ENCODE peak calls at places on chromosomes 6 and 20, in six cellular contexts. K is C1 segment of cervical spinal cord, D is mammary epithelial cell, J is SK-MEL-5, Y is testis, T is colonic mucosa. H is an unnamed sample.

GRCh38 chr20:363319-364078 is 16.6 kb downstream of the NRSN2 start:
- DNase-seq in K (no peak), D (peak), J (no peak), Y (no peak), T (no peak), H (peak)

GRCh38 chr6:137775720-137776119 is 91.3 kb upstream of the TNFAIP3 start:
- DNase-seq in K (no peak), D (no peak), J (no peak), Y (no peak), T (no peak), H (no peak)

GRCh38 chr20:10555865-10556308 is 117.9 kb downstream of the JAG1 start:
- DNase-seq in K (no peak), D (peak), J (no peak), Y (no peak), T (no peak), H (peak)

GRCh38 chr6:163667372-163668060 is 253.0 kb downstream of the QKI start:
- DNase-seq in K (peak), D (no peak), J (peak), Y (peak), T (peak), H (no peak)

GRCh38 chr6:40482532-40482931 is 104.6 kb downstream of the LRFN2 start:
- DNase-seq in K (peak), D (no peak), J (no peak), Y (peak), T (no peak), H (no peak)

GRCh38 chr6:85726206-85726605 is 83.5 kb upstream of the SYNCRIP start:
- DNase-seq in K (no peak), D (no peak), J (no peak), Y (no peak), T (no peak), H (no peak)

GRCh38 chr20:50655325-50655880 is 35.9 kb downstream of the RIPOR3 start:
- DNase-seq in K (peak), D (no peak), J (no peak), Y (peak), T (peak), H (peak)

GRCh38 chr6:30075987-30076311 is 380 bp upstream of the RNF39 start:
- DNase-seq in K (no peak), D (peak), J (no peak), Y (no peak), T (no peak), H (no peak)

GRCh38 chr6:4370066-4370465 is 234.7 kb upstream of the ECI2 start:
- DNase-seq in K (no peak), D (peak), J (no peak), Y (no peak), T (no peak), H (peak)

GRCh38 chr6:40852667-40853383 is 186.2 kb downstream of the UNC5CL start:
- DNase-seq in K (no peak), D (no peak), J (peak), Y (no peak), T (no peak), H (peak)

GRCh38 chr20:44979090-44979621 is 12.8 kb downstream of the STK4 start:
- DNase-seq in K (no peak), D (no peak), J (peak), Y (no peak), T (peak), H (peak)

GRCh38 chr6:21079468-21080048 is 514.0 kb upstream of the SOX4 start:
- DNase-seq in K (no peak), D (no peak), J (no peak), Y (no peak), T (no peak), H (peak)

GRCh38 chr6:128725271-128726233 is 157.4 kb upstream of the LAMA2 start:
- DNase-seq in K (no peak), D (no peak), J (peak), Y (peak), T (no peak), H (peak)

GRCh38 chr20:1856419-1856818 is 38.8 kb upstream of the SIRPA start:
- DNase-seq in K (no peak), D (no peak), J (no peak), Y (no peak), T (no peak), H (no peak)

GRCh38 chr6:85449388-85449817 is 480 bp upstream of the NT5E start:
- DNase-seq in K (no peak), D (peak), J (peak), Y (peak), T (peak), H (peak)

GRCh38 chr6:159754959-159755914 is 6.6 kb upstream of the ACAT2 start:
- DNase-seq in K (no peak), D (no peak), J (no peak), Y (no peak), T (no peak), H (no peak)

GRCh38 chr20:51767867-51768758 is at the start of gene ATP9A:
- DNase-seq in K (peak), D (peak), J (no peak), Y (peak), T (peak), H (peak)

GRCh38 chr20:57930328-57930727 is 220.5 kb upstream of the PMEPA1 start:
- DNase-seq in K (peak), D (no peak), J (no peak), Y (no peak), T (no peak), H (no peak)

GRCh38 chr20:48205786-48206185 is 420.5 kb upstream of the SULF2 start:
- DNase-seq in K (no peak), D (no peak), J (no peak), Y (no peak), T (no peak), H (no peak)

GRCh38 chr20:39823239-39823638 is 861.1 kb downstream of the DHX35 start:
- DNase-seq in K (no peak), D (peak), J (no peak), Y (no peak), T (no peak), H (peak)

GRCh38 chr20:8764289-8764962 is 304.5 kb upstream of the PLCB4 start:
- DNase-seq in K (no peak), D (no peak), J (no peak), Y (no peak), T (peak), H (no peak)

GRCh38 chr6:128513878-128514277 is 6.5 kb downstream of the PTPRK start:
- DNase-seq in K (no peak), D (no peak), J (no peak), Y (no peak), T (no peak), H (no peak)

GRCh38 chr6:121439456-121440250 is 4.2 kb downstream of the GJA1 start:
- DNase-seq in K (no peak), D (no peak), J (no peak), Y (no peak), T (no peak), H (peak)

GRCh38 chr6:14575961-14576360 is 458.4 kb downstream of the CD83 start:
- DNase-seq in K (no peak), D (no peak), J (no peak), Y (no peak), T (no peak), H (no peak)

GRCh38 chr6:14743465-14744211 is 502.2 kb upstream of the JARID2 start:
- DNase-seq in K (peak), D (peak), J (no peak), Y (no peak), T (no peak), H (peak)

GRCh38 chr20:62646851-62647520 is 4.7 kb downstream of the SLCO4A1 start:
- DNase-seq in K (no peak), D (no peak), J (no peak), Y (no peak), T (peak), H (no peak)

GRCh38 chr6:157665172-157665571 is 157.9 kb upstream of the SNX9 start:
- DNase-seq in K (no peak), D (no peak), J (no peak), Y (no peak), T (no peak), H (no peak)